ENCODE peak calls at places on chromosomes 7 and 10, in five cellular contexts. G is stimulated activated naive CD4-positive, alpha-beta T cell; K is activated CD8-positive, alpha-beta memory T cell treated with anti-CD3 and anti-CD28 coated beads for 48 hours; H is activated CD4-positive, CD25-positive, alpha-beta regulatory T cell; R is G401. S is an unnamed sample.

GRCh38 chr10:98414578-98414931 is 427 bp downstream of the PYROXD2 start:
- DNase-seq in G (no peak), K (no peak), H (no peak), R (peak), S (no peak)

GRCh38 chr7:68629-69028 is 123.7 kb upstream of the FAM20C start:
- DNase-seq in G (no peak), K (no peak), H (no peak), R (no peak), S (no peak)

GRCh38 chr7:31776616-31777015 is 89.6 kb downstream of the PPP1R17 start:
- DNase-seq in G (no peak), K (no peak), H (no peak), R (no peak), S (no peak)

GRCh38 chr7:125061776-125062397 is 132.3 kb upstream of the POT1 start:
- DNase-seq in G (no peak), K (no peak), H (no peak), R (no peak), S (no peak)

GRCh38 chr10:103715430-103715829 is 139.9 kb downstream of the SH3PXD2A start:
- DNase-seq in G (no peak), K (no peak), H (no peak), R (peak), S (no peak)

GRCh38 chr10:61904711-61905445 is 3.4 kb downstream of the ARID5B start:
- DNase-seq in G (no peak), K (no peak), H (no peak), R (peak), S (no peak)

GRCh38 chr7:134313543-134313942 is 3.2 kb downstream of the SLC35B4 start:
- DNase-seq in G (no peak), K (no peak), H (no peak), R (no peak), S (no peak)

GRCh38 chr10:102781089-102781920 is 37.6 kb downstream of the WBP1L start:
- DNase-seq in G (no peak), K (no peak), H (no peak), R (no peak), S (no peak)

GRCh38 chr7:112515989-112516388 is 35.2 kb downstream of the LSMEM1 start:
- DNase-seq in G (no peak), K (no peak), H (no peak), R (no peak), S (no peak)

GRCh38 chr10:42783181-42783549 is 570 bp downstream of the BMS1 start:
- DNase-seq in G (no peak), K (no peak), H (no peak), R (no peak), S (no peak)

GRCh38 chr10:44253769-44254462 is 131.0 kb downstream of the CXCL12 start:
- DNase-seq in G (no peak), K (no peak), H (no peak), R (no peak), S (no peak)